ENCODE peak calls at places on chromosomes 4 and X, in seven cellular contexts. E is anterior cingulate cortex, L is NB4, C is RWPE1, G is GDM1, M is endothelial cell, F is NCI-H774. J is an unnamed sample.

GRCh38 chr4:114998316-114998715 is 115.1 kb downstream of the NDST4 start:
- DNase-seq in G (no peak), L (no peak), M (no peak), E (no peak), C (no peak), F (no peak), J (no peak)

GRCh38 chr4:15958562-15958961 is 4.4 kb downstream of the FGFBP2 start:
- DNase-seq in M (no peak), C (no peak), E (no peak), G (no peak), L (no peak), F (no peak), J (no peak)

GRCh38 chr4:118586357-118586790 is 98.8 kb upstream of the METTL14 start:
- DNase-seq in G (no peak), L (peak), F (no peak), C (no peak), M (no peak), E (no peak), J (no peak)

GRCh38 chr4:112251044-112251632 is 19.6 kb downstream of the AP1AR start:
- DNase-seq in E (no peak), F (no peak), M (no peak), G (no peak), C (no peak), L (no peak), J (no peak)

GRCh38 chrX:72634321-72634720 is 61.7 kb upstream of the HDAC8 start:
- DNase-seq in G (no peak), M (no peak), C (no peak), F (no peak), E (no peak), L (no peak), J (peak)

GRCh38 chrX:71941771-71942170 is 31.1 kb downstream of the NHSL2 start:
- DNase-seq in L (no peak), F (no peak), M (no peak), G (no peak), C (peak), E (no peak), J (no peak)

GRCh38 chrX:40140706-40141499 is 43.1 kb upstream of the BCOR start:
- DNase-seq in E (no peak), C (no peak), L (no peak), F (no peak), G (no peak), M (no peak), J (no peak)

GRCh38 chrX:123962794-123963373 is 1.4 kb downstream of the STAG2 start:
- DNase-seq in F (peak), M (peak), E (peak), L (peak), C (peak), G (peak), J (peak)

GRCh38 chr4:5478116-5478515 is 230.2 kb downstream of the EVC2 start:
- DNase-seq in G (no peak), L (no peak), M (no peak), E (no peak), F (no peak), C (no peak), J (no peak)

GRCh38 chr4:10565166-10565780 is 108.0 kb upstream of the ZNF518B start:
- DNase-seq in G (no peak), L (no peak), C (no peak), M (no peak), E (no peak), F (no peak), J (no peak)

GRCh38 chrX:40539214-40540142 is 41.3 kb upstream of the ATP6AP2 start:
- DNase-seq in M (peak), L (peak), F (peak), E (no peak), C (no peak), G (peak), J (no peak)

GRCh38 chr4:2065106-2065930 is 6.2 kb downstream of the NAT8L start:
- DNase-seq in G (no peak), F (no peak), C (no peak), E (no peak), M (no peak), L (no peak), J (no peak)

GRCh38 chrX:126655061-126655460 is 102.4 kb upstream of the DCAF12L1 start:
- DNase-seq in L (no peak), M (no peak), G (no peak), E (no peak), F (no peak), C (peak), J (no peak)

GRCh38 chr4:6258026-6258360 is 11.7 kb upstream of the WFS1 start:
- DNase-seq in L (no peak), F (no peak), C (no peak), E (no peak), M (no peak), G (no peak), J (no peak)

GRCh38 chr4:26320159-26320452 is 708 bp upstream of the RBPJ start:
- DNase-seq in L (no peak), C (no peak), F (no peak), G (no peak), E (no peak), M (no peak), J (no peak)

GRCh38 chr4:155592568-155593343 is 73.9 kb upstream of the GUCY1A1 start:
- DNase-seq in M (no peak), F (no peak), C (no peak), L (no peak), G (no peak), E (no peak), J (no peak)

GRCh38 chr4:155573126-155573525 is 93.5 kb upstream of the GUCY1A1 start:
- DNase-seq in F (no peak), L (no peak), G (no peak), M (no peak), E (no peak), C (no peak), J (no peak)

GRCh38 chr4:130035391-130035790 is 939.4 kb downstream of the C4orf33 start:
- DNase-seq in G (no peak), L (no peak), C (no peak), E (no peak), F (no peak), M (no peak), J (no peak)